ENCODE peak calls at places on chromosomes 7 and 10, in ten cellular contexts. R is adrenal gland, X is NCI-H2029, J is uterus, H is H7, V is astrocyte of the spinal cord, E is hippocampal formation, T is osteocyte, I is EH, M is AG08396. D is an unnamed sample.

GRCh38 chr7:105982388-105982787 is 19.3 kb downstream of the CDHR3 start:
- DNase-seq in R (no peak), X (no peak), J (no peak), H (no peak), V (no peak), E (no peak), T (no peak), I (no peak), M (no peak), D (no peak)

GRCh38 chr10:20059084-20059835 is 243.0 kb downstream of the PLXDC2 start:
- DNase-seq in R (no peak), X (no peak), J (no peak), H (no peak), V (peak), E (no peak), T (no peak), I (no peak), M (no peak), D (no peak)

GRCh38 chr10:14566498-14566897 is 208.2 kb downstream of the FAM107B start:
- DNase-seq in R (no peak), X (no peak), J (no peak), H (no peak), V (no peak), E (no peak), T (no peak), I (no peak), M (no peak), D (no peak)

GRCh38 chr10:125023862-125024495 is 82.1 kb downstream of the ZRANB1 start:
- DNase-seq in R (no peak), X (peak), J (peak), H (no peak), V (no peak), E (peak), T (no peak), I (no peak), M (no peak), D (peak)

GRCh38 chr7:105224884-105225651 is 163.7 kb downstream of the SRPK2 start:
- DNase-seq in R (peak), X (peak), J (no peak), H (no peak), V (peak), E (no peak), T (no peak), I (peak), M (peak), D (no peak)

GRCh38 chr7:23893172-23893941 is 183.3 kb downstream of the STK31 start:
- DNase-seq in R (no peak), X (no peak), J (no peak), H (no peak), V (peak), E (no peak), T (no peak), I (peak), M (no peak), D (no peak)

GRCh38 chr10:105063796-105064195 is 422.7 kb downstream of the SORCS3 start:
- DNase-seq in R (peak), X (no peak), J (no peak), H (peak), V (peak), E (no peak), T (no peak), I (peak), M (no peak), D (peak)

GRCh38 chr10:76583711-76584161 is 1053.9 kb downstream of the KCNMA1 start:
- DNase-seq in R (no peak), X (no peak), J (no peak), H (peak), V (peak), E (no peak), T (no peak), I (peak), M (peak), D (no peak)

GRCh38 chr10:45239642-45240041 is 75.8 kb downstream of the OR13A1 start:
- DNase-seq in R (no peak), X (no peak), J (no peak), H (no peak), V (peak), E (no peak), T (no peak), I (peak), M (peak), D (no peak)

GRCh38 chr7:31707089-31707488 is 20.1 kb downstream of the PPP1R17 start:
- DNase-seq in R (no peak), X (no peak), J (no peak), H (no peak), V (no peak), E (no peak), T (no peak), I (no peak), M (no peak), D (no peak)

GRCh38 chr7:67100956-67101361 is 104.3 kb downstream of the TYW1 start:
- DNase-seq in R (peak), X (no peak), J (no peak), H (peak), V (no peak), E (no peak), T (no peak), I (no peak), M (no peak), D (no peak)

GRCh38 chr7:151081170-151082101 is 827 bp upstream of the FASTK start:
- DNase-seq in R (peak), X (no peak), J (peak), H (peak), V (no peak), E (no peak), T (no peak), I (peak), M (peak), D (no peak)

GRCh38 chr7:98249106-98249505 is 2.9 kb downstream of the TECPR1 start:
- DNase-seq in R (no peak), X (no peak), J (no peak), H (peak), V (no peak), E (no peak), T (no peak), I (no peak), M (no peak), D (no peak)

GRCh38 chr10:88082806-88083596 is 219.6 kb downstream of the PTEN start:
- DNase-seq in R (no peak), X (no peak), J (no peak), H (no peak), V (no peak), E (no peak), T (no peak), I (peak), M (no peak), D (no peak)

GRCh38 chr7:108630002-108630401 is 60.3 kb downstream of the DNAJB9 start:
- DNase-seq in R (peak), X (no peak), J (no peak), H (no peak), V (peak), E (peak), T (no peak), I (peak), M (no peak), D (no peak)

GRCh38 chr7:6623589-6624245 is 8.3 kb downstream of the ZNF853 start:
- DNase-seq in R (no peak), X (no peak), J (no peak), H (no peak), V (no peak), E (no peak), T (no peak), I (no peak), M (no peak), D (no peak)

GRCh38 chr7:2924866-2925840 is 81.0 kb upstream of the GNA12 start:
- DNase-seq in R (no peak), X (no peak), J (no peak), H (no peak), V (no peak), E (no peak), T (no peak), I (no peak), M (no peak), D (no peak)

GRCh38 chr10:102776779-102777417 is 33.1 kb downstream of the WBP1L start:
- DNase-seq in R (peak), X (no peak), J (peak), H (peak), V (peak), E (peak), T (peak), I (peak), M (peak), D (no peak)

GRCh38 chr7:111788426-111788825 is 226.1 kb upstream of the IMMP2L start:
- DNase-seq in R (no peak), X (no peak), J (no peak), H (no peak), V (no peak), E (peak), T (no peak), I (no peak), M (no peak), D (no peak)

GRCh38 chr7:17369686-17370426 is 71.4 kb downstream of the AHR start:
- DNase-seq in R (no peak), X (no peak), J (peak), H (no peak), V (peak), E (no peak), T (no peak), I (peak), M (peak), D (peak)

D was measured in HuH-7.